ENCODE peak calls at places on chromosomes 13 and 19, in six cellular contexts. E is sigmoid colon, R is T-helper 1 cell, P is SJSA1, O is breast epithelium, V is HT-29. B is an unnamed sample.

GRCh38 chr19:8192227-8192820 is 16.8 kb upstream of the CERS4 start:
- DNase-seq in V (no peak), P (no peak), O (no peak), E (no peak), R (no peak), B (peak)

GRCh38 chr19:45235485-45235884 is 9.7 kb downstream of the EXOC3L2 start:
- DNase-seq in E (no peak), V (no peak), O (no peak), P (no peak), R (no peak), B (peak)

GRCh38 chr13:20410726-20411125 is 114.9 kb downstream of the CRYL1 start:
- DNase-seq in O (no peak), V (no peak), P (no peak), E (no peak), R (no peak), B (no peak)

GRCh38 chr13:112466132-112467025 is 90.2 kb downstream of the SPACA7 start:
- DNase-seq in P (no peak), R (no peak), O (no peak), E (no peak), V (no peak), B (no peak)

GRCh38 chr13:79459906-79460305 is 21.0 kb upstream of the NDFIP2 start:
- DNase-seq in O (no peak), V (no peak), R (no peak), P (no peak), E (no peak), B (no peak)

GRCh38 chr19:34287676-34288140 is 33.4 kb downstream of the GARRE1 start:
- DNase-seq in O (no peak), P (no peak), R (no peak), E (no peak), V (no peak), B (no peak)

GRCh38 chr19:29084266-29084665 is 128.7 kb downstream of the UQCRFS1 start:
- DNase-seq in R (no peak), P (no peak), O (no peak), V (peak), E (no peak), B (peak)

GRCh38 chr13:28401303-28402056 is 93.4 kb downstream of the FLT1 start:
- DNase-seq in R (no peak), O (no peak), E (no peak), V (no peak), P (no peak), B (no peak)

GRCh38 chr13:40444241-40444640 is 222.2 kb downstream of the FOXO1 start:
- DNase-seq in O (no peak), V (no peak), P (no peak), E (no peak), R (no peak), B (no peak)

GRCh38 chr13:24473646-24474045 is 38.9 kb downstream of the PARP4 start:
- DNase-seq in R (no peak), V (no peak), E (no peak), O (no peak), P (no peak), B (no peak)

GRCh38 chr13:106182404-106182803 is 353.1 kb downstream of the EFNB2 start:
- DNase-seq in R (no peak), O (no peak), P (peak), V (peak), E (no peak), B (no peak)

GRCh38 chr19:43446746-43447489 is 18.5 kb downstream of the LYPD3 start:
- DNase-seq in R (peak), E (peak), O (peak), P (peak), V (peak), B (peak)

GRCh38 chr13:72648513-72649065 is 78.8 kb downstream of the MZT1 start:
- DNase-seq in O (no peak), P (no peak), R (no peak), E (no peak), V (peak), B (peak)

GRCh38 chr13:104534847-104535246 is 1468.6 kb upstream of the SLC10A2 start:
- DNase-seq in V (no peak), O (no peak), E (no peak), R (no peak), P (no peak), B (peak)

GRCh38 chr13:111595276-111595675 is 274.8 kb downstream of the TEX29 start:
- DNase-seq in E (no peak), R (no peak), O (no peak), P (peak), V (no peak), B (no peak)

GRCh38 chr19:325173-325936 is 19.2 kb downstream of the MIER2 start:
- DNase-seq in O (no peak), R (no peak), V (no peak), P (no peak), E (no peak), B (no peak)

GRCh38 chr13:111469916-111470506 is 149.6 kb downstream of the TEX29 start:
- DNase-seq in R (no peak), P (no peak), V (no peak), O (no peak), E (peak), B (no peak)

GRCh38 chr19:58439576-58440554 is at the start of gene ZNF132:
- DNase-seq in R (peak), P (peak), V (no peak), E (peak), O (peak), B (peak)

GRCh38 chr19:11551603-11552235 is 7.3 kb downstream of the ELOF1 start:
- DNase-seq in R (no peak), O (peak), P (no peak), E (peak), V (no peak), B (peak)

GRCh38 chr13:111859361-111860105 is 207.4 kb upstream of the SOX1 start:
- DNase-seq in O (no peak), R (no peak), P (no peak), E (no peak), V (no peak), B (no peak)

GRCh38 chr19:34222386-34222785 is 32.0 kb upstream of the GARRE1 start:
- DNase-seq in V (no peak), P (no peak), O (no peak), E (no peak), R (no peak), B (no peak)

GRCh38 chr13:99342723-99343315 is 35.6 kb upstream of the GPR183 start:
- DNase-seq in O (no peak), R (no peak), P (peak), E (no peak), V (no peak), B (no peak)

GRCh38 chr19:19623383-19623782 is 4.6 kb downstream of the LPAR2 start:
- DNase-seq in V (no peak), E (no peak), O (no peak), R (no peak), P (no peak), B (no peak)

GRCh38 chr13:41694902-41695301 is 237.6 kb downstream of the RGCC start:
- DNase-seq in V (peak), P (peak), E (peak), R (no peak), O (no peak), B (no peak)

GRCh38 chr19:30416375-30416774 is 44.2 kb downstream of the ZNF536 start:
- DNase-seq in O (no peak), E (no peak), R (no peak), V (no peak), P (no peak), B (no peak)

GRCh38 chr13:37617162-37617561 is 18.6 kb upstream of the POSTN start:
- DNase-seq in E (no peak), R (no peak), O (no peak), V (no peak), P (peak), B (peak)

GRCh38 chr19:35403116-35403760 is 32.4 kb downstream of the GPR42 start:
- DNase-seq in P (no peak), O (no peak), R (no peak), V (no peak), E (no peak), B (no peak)

GRCh38 chr13:23359882-23360281 is 73.6 kb downstream of the SACS start:
- DNase-seq in O (no peak), V (no peak), R (no peak), P (no peak), E (no peak), B (no peak)

GRCh38 chr19:48715276-48715675 is 4.2 kb downstream of the MAMSTR start:
- DNase-seq in P (no peak), R (no peak), E (peak), V (no peak), O (no peak), B (no peak)

GRCh38 chr13:43874512-43875092 is 4.9 kb downstream of the CCDC122 start:
- DNase-seq in O (no peak), P (no peak), V (peak), R (no peak), E (no peak), B (no peak)

GRCh38 chr19:15453091-15453498 is 3.3 kb upstream of the WIZ start:
- DNase-seq in V (no peak), O (no peak), P (peak), R (no peak), E (no peak), B (peak)

GRCh38 chr13:52806029-52806428 is 42.4 kb downstream of the PCDH8 start:
- DNase-seq in P (no peak), R (no peak), V (no peak), E (no peak), O (no peak), B (no peak)

GRCh38 chr19:45251452-45252354 is 632 bp downstream of the MARK4 start:
- DNase-seq in E (no peak), P (no peak), O (no peak), R (no peak), V (no peak), B (peak)

GRCh38 chr19:9871626-9872338 is 36.7 kb downstream of the PIN1 start:
- DNase-seq in V (peak), P (no peak), E (no peak), R (no peak), O (no peak), B (no peak)

GRCh38 chr19:52237771-52238400 is 31.5 kb upstream of the ZNF766 start:
- DNase-seq in E (peak), O (peak), P (no peak), V (peak), R (peak), B (peak)

GRCh38 chr13:49649963-49650312 is 21.6 kb downstream of the ARL11 start:
- DNase-seq in E (no peak), R (no peak), O (no peak), P (no peak), V (no peak), B (no peak)

B was measured in iPS-NIHi11.